ENCODE peak calls at places on chromosomes 12 and 14, in eight cellular contexts. L is BE2C; Y is mucosa of descending colon; J is SIG-M5; T is transverse colon; P is RWPE1; B is activated T-cell treated with anti-CD3 and anti-CD28 coated beads, Interleukin-2, amount 50 U/mL, for 72 hours; C is cardiac muscle cell. O is an unnamed sample.
A peak's percentile ranks its signal among the peaks of the same experiment; 100 is the strongest.

GRCh38 chr14:65850429-65851145 is 438.1 kb downstream of the FUT8 start:
- DNase-seq in P (no peak), B (peak; percentile 50), L (no peak), C (no peak), J (no peak), T (peak; percentile 14), Y (peak; percentile 20), O (no peak)

GRCh38 chr12:99766408-99766807 is 118.9 kb downstream of the GARIN6 start:
- DNase-seq in T (no peak), P (no peak), J (no peak), L (no peak), B (no peak), C (no peak), Y (no peak), O (no peak)

GRCh38 chr12:53211476-53212381 is 4.7 kb upstream of the ITGB7 start:
- DNase-seq in T (no peak), P (no peak), J (no peak), Y (no peak), C (no peak), B (no peak), L (peak; percentile 56), O (no peak)

GRCh38 chr14:97024300-97024699 is 227.1 kb downstream of the VRK1 start:
- DNase-seq in B (no peak), P (no peak), J (no peak), C (no peak), L (no peak), T (no peak), Y (no peak), O (no peak)

GRCh38 chr14:95464524-95464923 is 51.9 kb downstream of the SYNE3 start:
- DNase-seq in L (no peak), Y (no peak), T (no peak), P (no peak), J (no peak), B (no peak), C (no peak), O (no peak)

GRCh38 chr12:62862259-62862881 is 72.6 kb downstream of the PPM1H start:
- DNase-seq in L (no peak), C (no peak), P (peak; percentile 64), B (no peak), J (no peak), T (no peak), Y (no peak), O (no peak)

GRCh38 chr12:81274619-81275018 is 196.7 kb downstream of the ACSS3 start:
- DNase-seq in T (no peak), C (no peak), J (no peak), B (no peak), Y (no peak), L (no peak), P (no peak), O (no peak)

GRCh38 chr14:30957813-30958370 is 67.6 kb upstream of the AP4S1 start:
- DNase-seq in P (no peak), Y (no peak), L (no peak), C (no peak), B (no peak), J (no peak), T (no peak), O (no peak)

GRCh38 chr14:33918256-33918655 is 32.6 kb downstream of the EGLN3 start:
- DNase-seq in Y (no peak), P (no peak), B (no peak), C (no peak), T (no peak), L (no peak), J (no peak), O (no peak)

GRCh38 chr12:41548926-41549325 is 360.8 kb downstream of the PDZRN4 start:
- DNase-seq in L (no peak), J (no peak), B (no peak), T (no peak), C (no peak), P (no peak), Y (no peak), O (no peak)

GRCh38 chr12:13365782-13366366 is 169.3 kb downstream of the EMP1 start:
- DNase-seq in T (no peak), J (no peak), C (no peak), B (no peak), P (no peak), L (no peak), Y (no peak), O (no peak)

GRCh38 chr14:79408696-79409095 is 802.6 kb downstream of the DIO2 start:
- DNase-seq in C (no peak), P (no peak), T (no peak), B (no peak), Y (no peak), L (no peak), J (no peak), O (no peak)

GRCh38 chr14:105019861-105020814 is 745 bp downstream of the CDCA4 start:
- DNase-seq in J (no peak), P (no peak), Y (peak; percentile 41), C (peak; percentile 74), L (peak; percentile 51), B (peak; percentile 69), T (peak; percentile 60), O (no peak)

GRCh38 chr12:8950702-8951478 is 1.4 kb upstream of the M6PR start:
- DNase-seq in Y (no peak), C (no peak), J (no peak), L (no peak), P (no peak), B (no peak), T (no peak), O (no peak)

O was measured in frontal cortex.